ENCODE peak calls at places on chromosome 10, in seven cellular contexts. One of them, this sample, is unnamed.

GRCh38 chr10:88702848-88703597 is 3.0 kb upstream of the LIPK start:
- DNase-seq in NCI-H345: peak
- DNase-seq in KBM-7: no peak
- DNase-seq in AG04450: peak
- DNase-seq in RCC 7860: peak
- DNase-seq in activated naive CD8-positive, alpha-beta T cell treated with anti-CD3 and anti-CD28 coated beads for 36 hours: peak
- DNase-seq in activated T-helper 9 cell treated with anti-CD3 and anti-CD28 coated beads, Interleukin-2, amount 50 U/mL, for 16 hours: no peak
- DNase-seq in this sample: no peak

GRCh38 chr10:96794786-96795733 is 37.0 kb upstream of the LCOR start:
- DNase-seq in NCI-H345: no peak
- DNase-seq in KBM-7: no peak
- DNase-seq in AG04450: no peak
- DNase-seq in RCC 7860: no peak
- DNase-seq in activated naive CD8-positive, alpha-beta T cell treated with anti-CD3 and anti-CD28 coated beads for 36 hours: no peak
- DNase-seq in activated T-helper 9 cell treated with anti-CD3 and anti-CD28 coated beads, Interleukin-2, amount 50 U/mL, for 16 hours: no peak
- DNase-seq in this sample: no peak

GRCh38 chr10:15543994-15544393 is 172.9 kb upstream of the FAM171A1 start:
- DNase-seq in NCI-H345: no peak
- DNase-seq in KBM-7: no peak
- DNase-seq in AG04450: no peak
- DNase-seq in RCC 7860: no peak
- DNase-seq in activated naive CD8-positive, alpha-beta T cell treated with anti-CD3 and anti-CD28 coated beads for 36 hours: no peak
- DNase-seq in activated T-helper 9 cell treated with anti-CD3 and anti-CD28 coated beads, Interleukin-2, amount 50 U/mL, for 16 hours: no peak
- DNase-seq in this sample: no peak

GRCh38 chr10:29535012-29535777 is 99.6 kb downstream of the SVIL start:
- DNase-seq in NCI-H345: no peak
- DNase-seq in KBM-7: peak
- DNase-seq in AG04450: peak
- DNase-seq in RCC 7860: peak
- DNase-seq in activated naive CD8-positive, alpha-beta T cell treated with anti-CD3 and anti-CD28 coated beads for 36 hours: no peak
- DNase-seq in activated T-helper 9 cell treated with anti-CD3 and anti-CD28 coated beads, Interleukin-2, amount 50 U/mL, for 16 hours: no peak
- DNase-seq in this sample: no peak

GRCh38 chr10:78690354-78691111 is 378.2 kb upstream of the ZMIZ1 start:
- DNase-seq in NCI-H345: no peak
- DNase-seq in KBM-7: no peak
- DNase-seq in AG04450: no peak
- DNase-seq in RCC 7860: no peak
- DNase-seq in activated naive CD8-positive, alpha-beta T cell treated with anti-CD3 and anti-CD28 coated beads for 36 hours: no peak
- DNase-seq in activated T-helper 9 cell treated with anti-CD3 and anti-CD28 coated beads, Interleukin-2, amount 50 U/mL, for 16 hours: no peak
- DNase-seq in this sample: no peak

GRCh38 chr10:12960431-12960898 is 41.0 kb downstream of the CCDC3 start:
- DNase-seq in NCI-H345: no peak
- DNase-seq in KBM-7: no peak
- DNase-seq in AG04450: no peak
- DNase-seq in RCC 7860: no peak
- DNase-seq in activated naive CD8-positive, alpha-beta T cell treated with anti-CD3 and anti-CD28 coated beads for 36 hours: no peak
- DNase-seq in activated T-helper 9 cell treated with anti-CD3 and anti-CD28 coated beads, Interleukin-2, amount 50 U/mL, for 16 hours: no peak
- DNase-seq in this sample: no peak

GRCh38 chr10:116683061-116683601 is 59.2 kb downstream of the HSPA12A start:
- DNase-seq in NCI-H345: no peak
- DNase-seq in KBM-7: no peak
- DNase-seq in AG04450: no peak
- DNase-seq in RCC 7860: no peak
- DNase-seq in activated naive CD8-positive, alpha-beta T cell treated with anti-CD3 and anti-CD28 coated beads for 36 hours: no peak
- DNase-seq in activated T-helper 9 cell treated with anti-CD3 and anti-CD28 coated beads, Interleukin-2, amount 50 U/mL, for 16 hours: no peak
- DNase-seq in this sample: no peak

GRCh38 chr10:30349967-30350735 is 1.1 kb upstream of the MTPAP start:
- DNase-seq in NCI-H345: no peak
- DNase-seq in KBM-7: no peak
- DNase-seq in AG04450: no peak
- DNase-seq in RCC 7860: no peak
- DNase-seq in activated naive CD8-positive, alpha-beta T cell treated with anti-CD3 and anti-CD28 coated beads for 36 hours: no peak
- DNase-seq in activated T-helper 9 cell treated with anti-CD3 and anti-CD28 coated beads, Interleukin-2, amount 50 U/mL, for 16 hours: no peak
- DNase-seq in this sample: no peak

GRCh38 chr10:93313798-93314197 is 168.3 kb downstream of the MYOF start:
- DNase-seq in NCI-H345: no peak
- DNase-seq in KBM-7: peak
- DNase-seq in AG04450: no peak
- DNase-seq in RCC 7860: no peak
- DNase-seq in activated naive CD8-positive, alpha-beta T cell treated with anti-CD3 and anti-CD28 coated beads for 36 hours: no peak
- DNase-seq in activated T-helper 9 cell treated with anti-CD3 and anti-CD28 coated beads, Interleukin-2, amount 50 U/mL, for 16 hours: no peak
- DNase-seq in this sample: peak

GRCh38 chr10:95260397-95260881 is 30.4 kb downstream of the PDLIM1 start:
- DNase-seq in NCI-H345: no peak
- DNase-seq in KBM-7: no peak
- DNase-seq in AG04450: no peak
- DNase-seq in RCC 7860: peak
- DNase-seq in activated naive CD8-positive, alpha-beta T cell treated with anti-CD3 and anti-CD28 coated beads for 36 hours: no peak
- DNase-seq in activated T-helper 9 cell treated with anti-CD3 and anti-CD28 coated beads, Interleukin-2, amount 50 U/mL, for 16 hours: no peak
- DNase-seq in this sample: no peak

GRCh38 chr10:120415709-120416330 is 41.2 kb upstream of the PLPP4 start:
- DNase-seq in NCI-H345: no peak
- DNase-seq in KBM-7: no peak
- DNase-seq in AG04450: no peak
- DNase-seq in RCC 7860: peak
- DNase-seq in activated naive CD8-positive, alpha-beta T cell treated with anti-CD3 and anti-CD28 coated beads for 36 hours: no peak
- DNase-seq in activated T-helper 9 cell treated with anti-CD3 and anti-CD28 coated beads, Interleukin-2, amount 50 U/mL, for 16 hours: no peak
- DNase-seq in this sample: no peak

GRCh38 chr10:4721994-4722753 is 103.8 kb upstream of the AKR1E2 start:
- DNase-seq in NCI-H345: no peak
- DNase-seq in KBM-7: no peak
- DNase-seq in AG04450: no peak
- DNase-seq in RCC 7860: no peak
- DNase-seq in activated naive CD8-positive, alpha-beta T cell treated with anti-CD3 and anti-CD28 coated beads for 36 hours: no peak
- DNase-seq in activated T-helper 9 cell treated with anti-CD3 and anti-CD28 coated beads, Interleukin-2, amount 50 U/mL, for 16 hours: no peak
- DNase-seq in this sample: no peak

GRCh38 chr10:126384269-126384873 is 3.9 kb downstream of the ADAM12 start:
- DNase-seq in NCI-H345: no peak
- DNase-seq in KBM-7: no peak
- DNase-seq in AG04450: peak
- DNase-seq in RCC 7860: peak
- DNase-seq in activated naive CD8-positive, alpha-beta T cell treated with anti-CD3 and anti-CD28 coated beads for 36 hours: no peak
- DNase-seq in activated T-helper 9 cell treated with anti-CD3 and anti-CD28 coated beads, Interleukin-2, amount 50 U/mL, for 16 hours: no peak
- DNase-seq in this sample: no peak

GRCh38 chr10:75398238-75398629 is 3.3 kb downstream of the ZNF503 start:
- DNase-seq in NCI-H345: no peak
- DNase-seq in KBM-7: no peak
- DNase-seq in AG04450: no peak
- DNase-seq in RCC 7860: no peak
- DNase-seq in activated naive CD8-positive, alpha-beta T cell treated with anti-CD3 and anti-CD28 coated beads for 36 hours: no peak
- DNase-seq in activated T-helper 9 cell treated with anti-CD3 and anti-CD28 coated beads, Interleukin-2, amount 50 U/mL, for 16 hours: no peak
- DNase-seq in this sample: no peak

GRCh38 chr10:26841733-26842317 is 18.9 kb downstream of the ABI1 start:
- DNase-seq in NCI-H345: no peak
- DNase-seq in KBM-7: no peak
- DNase-seq in AG04450: no peak
- DNase-seq in RCC 7860: no peak
- DNase-seq in activated naive CD8-positive, alpha-beta T cell treated with anti-CD3 and anti-CD28 coated beads for 36 hours: no peak
- DNase-seq in activated T-helper 9 cell treated with anti-CD3 and anti-CD28 coated beads, Interleukin-2, amount 50 U/mL, for 16 hours: no peak
- DNase-seq in this sample: no peak

GRCh38 chr10:46287846-46288480 is 1.2 kb downstream of the ANTXRL start:
- DNase-seq in NCI-H345: no peak
- DNase-seq in KBM-7: no peak
- DNase-seq in AG04450: no peak
- DNase-seq in RCC 7860: no peak
- DNase-seq in activated naive CD8-positive, alpha-beta T cell treated with anti-CD3 and anti-CD28 coated beads for 36 hours: no peak
- DNase-seq in activated T-helper 9 cell treated with anti-CD3 and anti-CD28 coated beads, Interleukin-2, amount 50 U/mL, for 16 hours: no peak
- DNase-seq in this sample: peak

GRCh38 chr10:95664543-95664942 is 8.0 kb upstream of the ALDH18A1 start:
- DNase-seq in NCI-H345: no peak
- DNase-seq in KBM-7: no peak
- DNase-seq in AG04450: no peak
- DNase-seq in RCC 7860: no peak
- DNase-seq in activated naive CD8-positive, alpha-beta T cell treated with anti-CD3 and anti-CD28 coated beads for 36 hours: no peak
- DNase-seq in activated T-helper 9 cell treated with anti-CD3 and anti-CD28 coated beads, Interleukin-2, amount 50 U/mL, for 16 hours: no peak
- DNase-seq in this sample: no peak

GRCh38 chr10:72238392-72239175 is 22.5 kb upstream of the ASCC1 start:
- DNase-seq in NCI-H345: no peak
- DNase-seq in KBM-7: no peak
- DNase-seq in AG04450: no peak
- DNase-seq in RCC 7860: no peak
- DNase-seq in activated naive CD8-positive, alpha-beta T cell treated with anti-CD3 and anti-CD28 coated beads for 36 hours: no peak
- DNase-seq in activated T-helper 9 cell treated with anti-CD3 and anti-CD28 coated beads, Interleukin-2, amount 50 U/mL, for 16 hours: no peak
- DNase-seq in this sample: no peak

GRCh38 chr10:69087600-69088470 is at the start of gene SRGN:
- DNase-seq in NCI-H345: no peak
- DNase-seq in KBM-7: peak
- DNase-seq in AG04450: peak
- DNase-seq in RCC 7860: no peak
- DNase-seq in activated naive CD8-positive, alpha-beta T cell treated with anti-CD3 and anti-CD28 coated beads for 36 hours: peak
- DNase-seq in activated T-helper 9 cell treated with anti-CD3 and anti-CD28 coated beads, Interleukin-2, amount 50 U/mL, for 16 hours: peak
- DNase-seq in this sample: peak

GRCh38 chr10:128045833-128046120 is 80.4 kb downstream of the MKI67 start:
- DNase-seq in NCI-H345: no peak
- DNase-seq in KBM-7: no peak
- DNase-seq in AG04450: no peak
- DNase-seq in RCC 7860: no peak
- DNase-seq in activated naive CD8-positive, alpha-beta T cell treated with anti-CD3 and anti-CD28 coated beads for 36 hours: no peak
- DNase-seq in activated T-helper 9 cell treated with anti-CD3 and anti-CD28 coated beads, Interleukin-2, amount 50 U/mL, for 16 hours: no peak
- DNase-seq in this sample: no peak

GRCh38 chr10:23405540-23405939 is 33.3 kb upstream of the OTUD1 start:
- DNase-seq in NCI-H345: no peak
- DNase-seq in KBM-7: no peak
- DNase-seq in AG04450: peak
- DNase-seq in RCC 7860: no peak
- DNase-seq in activated naive CD8-positive, alpha-beta T cell treated with anti-CD3 and anti-CD28 coated beads for 36 hours: no peak
- DNase-seq in activated T-helper 9 cell treated with anti-CD3 and anti-CD28 coated beads, Interleukin-2, amount 50 U/mL, for 16 hours: no peak
- DNase-seq in this sample: no peak

GRCh38 chr10:86257683-86258082 is 108.9 kb downstream of the GRID1 start:
- DNase-seq in NCI-H345: no peak
- DNase-seq in KBM-7: no peak
- DNase-seq in AG04450: no peak
- DNase-seq in RCC 7860: no peak
- DNase-seq in activated naive CD8-positive, alpha-beta T cell treated with anti-CD3 and anti-CD28 coated beads for 36 hours: no peak
- DNase-seq in activated T-helper 9 cell treated with anti-CD3 and anti-CD28 coated beads, Interleukin-2, amount 50 U/mL, for 16 hours: no peak
- DNase-seq in this sample: no peak

GRCh38 chr10:85615556-85615955 is 751.0 kb downstream of the GRID1 start:
- DNase-seq in NCI-H345: no peak
- DNase-seq in KBM-7: no peak
- DNase-seq in AG04450: no peak
- DNase-seq in RCC 7860: no peak
- DNase-seq in activated naive CD8-positive, alpha-beta T cell treated with anti-CD3 and anti-CD28 coated beads for 36 hours: no peak
- DNase-seq in activated T-helper 9 cell treated with anti-CD3 and anti-CD28 coated beads, Interleukin-2, amount 50 U/mL, for 16 hours: no peak
- DNase-seq in this sample: no peak

GRCh38 chr10:8042032-8042863 is 12.2 kb upstream of the GATA3 start:
- DNase-seq in NCI-H345: no peak
- DNase-seq in KBM-7: no peak
- DNase-seq in AG04450: no peak
- DNase-seq in RCC 7860: no peak
- DNase-seq in activated naive CD8-positive, alpha-beta T cell treated with anti-CD3 and anti-CD28 coated beads for 36 hours: no peak
- DNase-seq in activated T-helper 9 cell treated with anti-CD3 and anti-CD28 coated beads, Interleukin-2, amount 50 U/mL, for 16 hours: no peak
- DNase-seq in this sample: no peak

GRCh38 chr10:10977231-10977956 is 40.3 kb upstream of the CELF2 start:
- DNase-seq in NCI-H345: no peak
- DNase-seq in KBM-7: no peak
- DNase-seq in AG04450: no peak
- DNase-seq in RCC 7860: no peak
- DNase-seq in activated naive CD8-positive, alpha-beta T cell treated with anti-CD3 and anti-CD28 coated beads for 36 hours: no peak
- DNase-seq in activated T-helper 9 cell treated with anti-CD3 and anti-CD28 coated beads, Interleukin-2, amount 50 U/mL, for 16 hours: no peak
- DNase-seq in this sample: no peak